ENCODE peak calls at places on chromosomes 7 and 10, in five cellular contexts. U is thoracic aorta, T is mucosa of descending colon, F is DND-41, X is stomach. K is an unnamed sample.

GRCh38 chr10:34723746-34724145 is 91.3 kb downstream of the PARD3 start:
- DNase-seq in U (no peak), T (peak; percentile 81), F (peak; percentile 40), X (peak; percentile 58), K (no peak)

GRCh38 chr7:151918444-151918843 is 37.8 kb upstream of the GALNTL5 start:
- DNase-seq in U (no peak), T (no peak), F (no peak), X (no peak), K (no peak)

GRCh38 chr10:73635781-73636180 is 5.5 kb downstream of the MYOZ1 start:
- DNase-seq in U (no peak), T (no peak), F (no peak), X (no peak), K (no peak)

GRCh38 chr7:47370461-47371042 is 211.4 kb downstream of the TNS3 start:
- DNase-seq in U (no peak), T (no peak), F (no peak), X (no peak), K (no peak)

GRCh38 chr10:129942936-129943724 is 20.9 kb downstream of the EBF3 start:
- DNase-seq in U (no peak), T (no peak), F (no peak), X (peak; percentile 23), K (no peak)

GRCh38 chr10:110508806-110509544 is 11.3 kb downstream of the DUSP5 start:
- DNase-seq in U (no peak), T (no peak), F (no peak), X (no peak), K (no peak)

GRCh38 chr7:138431517-138431916 is 28.5 kb upstream of the TRIM24 start:
- DNase-seq in U (no peak), T (no peak), F (no peak), X (no peak), K (no peak)

GRCh38 chr7:48351893-48352292 is 180.6 kb downstream of the ABCA13 start:
- DNase-seq in U (no peak), T (no peak), F (no peak), X (no peak), K (no peak)

GRCh38 chr7:137978464-137979237 is 23.2 kb downstream of the CREB3L2 start:
- DNase-seq in U (peak; percentile 74), T (peak; percentile 33), F (no peak), X (no peak), K (no peak)

GRCh38 chr10:131656009-131656408 is 244.8 kb upstream of the PPP2R2D start:
- DNase-seq in U (no peak), T (no peak), F (no peak), X (peak; percentile 19), K (no peak)

GRCh38 chr10:11795101-11795920 is 27.8 kb upstream of the PROSER2 start:
- DNase-seq in U (no peak), T (no peak), F (no peak), X (no peak), K (no peak)

GRCh38 chr10:58266003-58266825 is 1.5 kb downstream of the IPMK start:
- DNase-seq in U (no peak), T (peak; percentile 37), F (no peak), X (no peak), K (peak; percentile 60)

GRCh38 chr10:4279649-4280048 is 494.6 kb upstream of the KLF6 start:
- DNase-seq in U (no peak), T (no peak), F (no peak), X (no peak), K (no peak)

GRCh38 chr7:22430457-22430856 is 69.5 kb downstream of the STEAP1B start:
- DNase-seq in U (no peak), T (no peak), F (no peak), X (no peak), K (no peak)

GRCh38 chr7:127954371-127954770 is 76.9 kb downstream of the LRRC4 start:
- DNase-seq in U (no peak), T (no peak), F (no peak), X (no peak), K (no peak)

GRCh38 chr10:48697091-48697490 is 12.4 kb downstream of the WDFY4 start:
- DNase-seq in U (no peak), T (no peak), F (no peak), X (no peak), K (no peak)

GRCh38 chr7:4149645-4150044 is 532.5 kb upstream of the FOXK1 start:
- DNase-seq in U (no peak), T (no peak), F (no peak), X (no peak), K (no peak)

GRCh38 chr7:113504142-113504541 is 385.8 kb upstream of the SMIM30 start:
- DNase-seq in U (no peak), T (no peak), F (no peak), X (no peak), K (no peak)

GRCh38 chr7:82183633-82184032 is 259.9 kb downstream of the CACNA2D1 start:
- DNase-seq in U (no peak), T (no peak), F (no peak), X (no peak), K (no peak)

GRCh38 chr7:143245123-143245522 is 18.1 kb upstream of the GSTK1 start:
- DNase-seq in U (no peak), T (peak; percentile 24), F (no peak), X (no peak), K (no peak)

GRCh38 chr7:94436018-94436604 is 41.4 kb downstream of the COL1A2 start:
- DNase-seq in U (peak; percentile 31), T (peak; percentile 77), F (peak; percentile 51), X (peak; percentile 66), K (peak; percentile 66)

GRCh38 chr10:132185601-132186487 is 904 bp upstream of the DPYSL4 start:
- DNase-seq in U (no peak), T (peak; percentile 67), F (no peak), X (peak; percentile 60), K (peak; percentile 61)

GRCh38 chr10:588246-589165 is 101.0 kb downstream of the DIP2C start:
- DNase-seq in U (no peak), T (no peak), F (no peak), X (no peak), K (no peak)

GRCh38 chr10:44473146-44473545 is 88.2 kb upstream of the CXCL12 start:
- DNase-seq in U (no peak), T (no peak), F (no peak), X (no peak), K (no peak)

GRCh38 chr10:106555599-106555998 is 608.9 kb downstream of the SORCS1 start:
- DNase-seq in U (no peak), T (no peak), F (no peak), X (no peak), K (no peak)
- TF ChIP-seq CTCF in U (no peak), T (no peak), F (no peak), X (no peak), K (no peak)

DNA sequence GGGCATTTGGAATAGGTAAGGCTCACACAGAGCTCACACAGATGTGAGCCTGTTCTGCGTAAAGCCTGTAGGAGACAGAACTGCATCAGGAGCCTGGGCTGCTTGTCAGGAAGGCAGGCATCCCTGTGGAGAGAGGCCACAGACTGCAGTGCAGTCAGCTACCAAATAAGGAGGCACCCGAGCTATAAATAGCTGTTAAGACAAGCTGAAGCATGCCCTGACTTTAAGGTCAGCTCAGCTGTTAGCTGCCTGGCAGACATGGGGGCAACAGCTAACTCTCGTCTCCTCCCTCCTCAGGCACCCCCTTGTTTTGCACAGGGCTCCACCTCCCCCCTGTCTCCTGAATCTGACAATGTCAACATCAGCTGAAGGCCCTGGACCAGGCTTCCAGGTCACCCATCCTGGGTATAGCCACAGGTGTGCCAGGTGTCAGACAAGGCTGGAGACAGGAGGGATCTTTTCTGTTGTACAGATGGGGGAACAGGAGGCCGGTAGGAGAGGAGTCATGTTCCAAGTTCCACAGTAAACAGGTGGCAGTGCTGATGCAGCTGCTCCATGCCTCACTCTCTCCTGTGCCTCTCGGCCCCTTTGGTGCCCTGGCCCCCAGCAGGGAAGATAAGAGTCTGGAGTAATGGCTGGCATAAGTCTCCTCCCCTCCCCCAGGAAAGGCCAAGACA is 27.6 kb upstream of the MKRN1 start:
- DNase-seq in U (no peak), T (no peak), F (no peak), X (no peak), K (no peak)
- TF ChIP-seq CTCF in U (peak; percentile 9), T (no peak), F (no peak), X (no peak), K (no peak)

GRCh38 chr7:134612197-134612596 is 34.5 kb upstream of the BPGM start:
- DNase-seq in U (no peak), T (no peak), F (no peak), X (no peak), K (no peak)
- TF ChIP-seq CTCF in U (no peak), T (no peak), F (peak; percentile 21), X (no peak), K (no peak)

GRCh38 chr10:95688648-95689047 is 5.1 kb downstream of the TCTN3 start:
- DNase-seq in U (no peak), T (no peak), F (no peak), X (no peak), K (no peak)
- TF ChIP-seq CTCF in U (no peak), T (no peak), F (no peak), X (no peak), K (no peak)